ENCODE peak calls at places on chromosomes 1 and 21, in eight cellular contexts. V, X, R, U, C, B, S and Q are unnamed samples.

GRCh38 chr1:19757641-19758040 is 42.1 kb downstream of the TMCO4 start:
- DNase-seq in B (no peak), S (no peak), V (no peak), U (no peak), C (no peak), X (no peak), R (no peak), Q (no peak)

GRCh38 chr1:217135987-217136894 is 413.0 kb upstream of the ESRRG start:
- DNase-seq in C (no peak), U (peak), V (no peak), R (peak), S (no peak), X (no peak), B (no peak), Q (peak)

GRCh38 chr1:91622586-91622985 is 121.9 kb downstream of the CDC7 start:
- DNase-seq in C (no peak), R (peak), S (no peak), X (no peak), V (peak), U (no peak), B (peak), Q (no peak)

GRCh38 chr21:39633770-39634181 is 21.0 kb downstream of the B3GALT5 start:
- DNase-seq in B (peak), X (no peak), R (no peak), V (no peak), S (peak), U (no peak), C (peak), Q (no peak)

GRCh38 chr1:82586473-82586872 is 785.7 kb downstream of the ADGRL2 start:
- DNase-seq in X (no peak), U (no peak), R (peak), V (no peak), C (no peak), S (peak), B (peak), Q (no peak)

GRCh38 chr1:173222149-173223030 is 15.3 kb upstream of the TNFSF4 start:
- DNase-seq in C (no peak), V (no peak), U (no peak), X (no peak), R (no peak), B (no peak), S (no peak), Q (no peak)

GRCh38 chr1:220983877-220984635 is 104.8 kb downstream of the HLX start:
- DNase-seq in U (peak), S (no peak), X (no peak), C (no peak), V (no peak), R (peak), B (no peak), Q (no peak)

GRCh38 chr1:217333939-217334338 is 297.0 kb downstream of the GPATCH2 start:
- DNase-seq in X (peak), C (no peak), S (peak), V (peak), U (peak), R (no peak), B (peak), Q (peak)

GRCh38 chr1:183723571-183723970 is 70.5 kb upstream of the APOBEC4 start:
- DNase-seq in B (peak), S (peak), R (no peak), V (no peak), X (no peak), C (no peak), U (no peak), Q (no peak)

GRCh38 chr1:201223852-201224670 is 33.4 kb downstream of the IGFN1 start:
- DNase-seq in U (no peak), S (no peak), R (no peak), B (no peak), X (no peak), V (no peak), C (no peak), Q (no peak)

GRCh38 chr1:77143529-77144121 is 75.6 kb downstream of the PIGK start:
- DNase-seq in S (peak), R (no peak), B (peak), U (no peak), X (no peak), V (no peak), C (no peak), Q (no peak)

GRCh38 chr21:43352568-43353281 is 74.2 kb downstream of the SIK1 start:
- DNase-seq in B (peak), X (no peak), R (no peak), C (no peak), V (peak), S (no peak), U (no peak), Q (no peak)

GRCh38 chr1:97384294-97384952 is 536.4 kb downstream of the DPYD start:
- DNase-seq in U (no peak), X (no peak), S (peak), B (peak), R (no peak), C (peak), V (no peak), Q (no peak)

DNA sequence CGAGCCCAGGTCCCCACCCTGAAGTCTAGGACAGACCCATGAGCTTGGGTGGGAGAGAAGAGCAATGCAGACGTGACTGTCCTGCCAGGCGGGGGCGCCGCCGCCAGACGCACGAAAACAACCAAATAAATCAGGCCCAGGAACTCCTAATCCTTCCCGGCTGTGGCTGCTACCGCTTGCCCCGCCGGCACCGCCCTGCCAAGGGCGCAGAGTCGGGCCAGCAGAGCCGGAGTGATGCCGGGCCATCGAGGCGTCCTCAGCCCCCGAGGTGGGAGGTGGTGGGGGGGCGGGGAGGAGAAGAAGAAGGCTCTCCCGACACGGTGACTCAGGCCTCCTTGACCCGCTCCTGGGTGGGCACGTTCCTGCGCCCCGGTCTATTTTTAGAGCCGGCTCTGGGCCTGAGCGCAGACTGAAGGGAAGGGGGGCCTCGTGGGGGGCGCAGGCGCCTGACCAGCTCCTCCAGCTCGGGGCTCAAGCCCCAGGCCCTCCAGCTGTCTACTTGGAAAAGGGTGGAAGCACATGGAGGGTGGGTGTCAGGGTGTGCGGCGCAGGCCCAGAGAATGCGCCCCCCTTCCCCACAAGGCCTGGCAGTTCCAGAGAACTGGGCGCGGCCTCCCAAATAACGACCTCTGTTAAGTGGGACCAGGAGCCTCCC is 10.8 kb upstream of the COL16A1 start:
- DNase-seq in B (peak), V (peak), C (peak), X (peak), R (peak), S (peak), U (peak), Q (peak)
- TF ChIP-seq CTCF in B (peak), V (peak), C (peak), X (no peak), R (no peak), S (peak), U (no peak), Q (no peak)

GRCh38 chr1:149887456-149888159 is 11.8 kb upstream of the BOLA1 start:
- DNase-seq in R (peak), S (peak), X (peak), B (peak), C (peak), U (peak), V (peak), Q (peak)

GRCh38 chr1:149886396-149887195 is 12.8 kb upstream of the BOLA1 start:
- DNase-seq in B (peak), U (peak), R (peak), V (peak), X (peak), C (peak), S (peak), Q (peak)

GRCh38 chr1:149884433-149885363 is 14.7 kb upstream of the BOLA1 start:
- DNase-seq in V (no peak), S (peak), U (no peak), X (no peak), C (no peak), B (peak), R (no peak), Q (no peak)

GRCh38 chr1:149883598-149884247 is 15.6 kb upstream of the BOLA1 start:
- DNase-seq in C (no peak), R (no peak), B (no peak), S (no peak), V (no peak), U (no peak), X (no peak), Q (no peak)

DNA sequence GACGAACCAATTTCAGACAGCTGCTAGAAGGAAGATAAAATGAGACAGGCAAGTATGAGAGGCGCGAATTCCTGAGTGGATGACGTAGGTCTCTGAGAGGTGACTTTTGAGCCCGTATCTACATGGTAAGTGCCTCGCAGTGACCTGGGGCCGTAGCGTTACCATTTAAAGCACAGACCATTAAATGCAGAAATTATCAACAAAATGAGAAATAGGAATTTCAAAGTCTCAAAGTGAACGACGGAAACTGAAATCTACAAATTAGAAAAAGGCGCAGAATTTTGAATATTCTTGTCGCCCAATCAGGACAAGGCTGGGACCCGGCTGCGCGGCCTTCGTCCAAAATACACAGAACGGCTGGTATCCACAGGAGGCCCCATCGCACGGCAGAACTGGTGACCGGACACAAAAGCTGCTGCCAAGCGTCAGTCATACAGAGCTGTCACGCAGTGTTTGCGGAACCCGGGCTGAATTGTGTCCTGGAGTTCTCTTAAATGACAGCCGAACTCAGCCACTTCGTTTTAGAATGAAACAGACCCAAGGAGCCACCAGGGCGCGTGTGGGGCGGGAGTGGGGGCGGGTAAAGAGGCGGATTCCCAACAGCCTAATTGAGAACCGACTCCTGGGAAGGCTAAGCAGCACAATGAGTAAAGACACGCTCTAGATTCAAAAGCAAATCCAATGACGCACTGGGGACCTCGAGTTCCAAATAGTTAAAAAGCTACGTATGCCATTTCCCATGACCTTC is 13.8 kb upstream of the BOLA1 start:
- DNase-seq in B (peak), U (peak), C (peak), R (peak), V (peak), S (peak), X (peak), Q (peak)
- TF ChIP-seq CTCF in B (no peak), U (no peak), C (peak), R (no peak), V (peak), S (no peak), X (no peak), Q (no peak)

GRCh38 chr1:53470584-53470983 is 11.4 kb downstream of the DMRTB1 start:
- DNase-seq in B (no peak), R (no peak), X (no peak), C (no peak), S (no peak), V (no peak), U (no peak), Q (no peak)

GRCh38 chr1:53469373-53469772 is 10.2 kb downstream of the DMRTB1 start:
- DNase-seq in C (no peak), S (no peak), R (no peak), V (no peak), U (no peak), X (no peak), B (no peak), Q (no peak)

GRCh38 chr1:53468374-53468773 is 9.2 kb downstream of the DMRTB1 start:
- DNase-seq in C (no peak), R (no peak), B (no peak), X (no peak), U (no peak), S (no peak), V (no peak), Q (no peak)

GRCh38 chr1:53471000-53471399 is 11.8 kb downstream of the DMRTB1 start:
- DNase-seq in V (no peak), S (no peak), R (no peak), B (no peak), U (no peak), X (no peak), C (no peak), Q (no peak)

GRCh38 chr1:53470155-53470554 is 11.0 kb downstream of the DMRTB1 start:
- DNase-seq in B (peak), X (peak), S (peak), R (peak), C (no peak), V (peak), U (peak), Q (peak)
- TF ChIP-seq CTCF in B (peak), X (peak), S (peak), R (peak), C (peak), V (no peak), U (peak), Q (peak)

GRCh38 chr1:226553594-226554279 is 5.2 kb downstream of the STUM start:
- DNase-seq in B (no peak), C (no peak), U (no peak), R (no peak), X (no peak), V (no peak), S (no peak), Q (no peak)
- TF ChIP-seq CTCF in B (no peak), C (no peak), U (no peak), R (no peak), X (no peak), V (no peak), S (no peak), Q (no peak)

DNA sequence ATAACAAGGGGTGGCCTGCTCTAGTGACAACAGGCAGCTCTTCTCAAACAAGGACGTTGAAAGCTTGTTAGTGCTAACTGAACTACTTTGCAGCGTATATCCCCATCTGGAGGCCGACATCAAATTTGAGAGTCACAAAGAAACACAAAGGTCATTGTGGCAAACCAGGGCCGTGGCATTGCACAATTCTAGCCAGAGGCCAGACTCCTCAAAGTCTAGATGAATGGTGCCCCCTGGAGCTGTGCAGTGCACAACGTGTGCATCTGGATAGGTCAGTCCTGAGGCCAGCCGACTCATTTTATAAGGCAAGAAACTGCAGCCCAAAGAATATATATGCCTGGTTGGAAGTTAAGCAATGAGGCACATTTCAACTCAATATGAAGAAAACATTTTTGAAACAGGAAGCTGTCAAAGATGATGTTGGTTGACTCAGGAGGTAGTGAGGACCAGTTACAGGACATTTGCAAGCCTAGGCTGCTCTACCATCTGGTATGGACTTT is 459.3 kb upstream of the RUNX1 start:
- DNase-seq in C (peak), B (peak), V (peak), S (peak), R (peak), X (no peak), U (peak), Q (peak)
- TF ChIP-seq CTCF in C (peak), B (peak), V (no peak), S (peak), R (no peak), X (no peak), U (no peak), Q (no peak)

DNA sequence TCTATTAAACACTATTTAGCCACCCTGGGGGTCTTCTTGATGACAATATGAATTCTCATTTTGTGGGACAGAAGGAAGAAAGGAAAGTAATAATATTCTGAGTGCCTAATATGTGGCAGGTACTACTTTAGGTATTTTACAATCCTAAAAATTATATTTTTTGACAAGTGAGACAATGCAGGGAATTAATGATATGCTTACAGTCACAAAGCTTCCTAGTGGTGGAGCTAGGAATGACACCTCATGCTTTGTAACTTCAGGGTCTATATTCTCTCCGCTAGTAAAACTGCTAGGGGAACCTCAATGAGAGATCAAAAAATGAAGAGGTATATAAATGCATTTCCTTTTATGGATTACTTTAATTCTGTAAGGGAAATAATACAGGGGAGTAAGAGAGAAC is 44.3 kb downstream of the TPR start:
- DNase-seq in R (no peak), B (no peak), U (no peak), V (no peak), S (no peak), C (no peak), X (no peak), Q (no peak)
- TF ChIP-seq CTCF in R (no peak), B (peak), U (peak), V (no peak), S (peak), C (peak), X (peak), Q (peak)

GRCh38 chr1:229553621-229554120 is 4.8 kb downstream of the ABCB10 start:
- DNase-seq in R (no peak), B (no peak), C (no peak), U (no peak), V (no peak), S (no peak), X (no peak), Q (no peak)
- TF ChIP-seq CTCF in R (no peak), B (no peak), C (no peak), U (no peak), V (no peak), S (no peak), X (no peak), Q (no peak)

DNA sequence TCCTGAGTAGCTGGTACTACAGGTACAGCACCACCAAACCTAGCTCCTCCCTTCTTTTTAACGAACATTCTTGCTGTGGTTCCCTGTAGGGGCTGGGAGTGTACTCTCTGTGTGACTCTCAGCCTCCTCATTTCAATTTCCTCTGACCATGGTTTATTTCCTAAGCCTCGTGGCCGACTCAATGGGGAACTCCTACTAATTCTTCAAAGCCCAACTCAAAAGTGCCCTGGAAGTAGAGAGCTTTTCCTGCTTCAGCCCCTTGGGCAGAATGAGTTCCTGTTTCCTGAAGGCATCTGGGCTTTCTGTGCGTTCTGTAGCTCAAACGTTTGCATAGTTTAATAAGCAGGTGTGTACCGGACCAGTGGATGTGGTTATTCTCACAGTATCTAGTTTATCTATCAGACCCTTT is 70.9 kb upstream of the ACOT11 start:
- DNase-seq in B (no peak), V (no peak), R (no peak), C (no peak), U (no peak), X (no peak), S (no peak), Q (no peak)
- TF ChIP-seq CTCF in B (no peak), V (no peak), R (no peak), C (no peak), U (no peak), X (no peak), S (no peak), Q (no peak)